ENCODE peak calls at places on chromosome 11, in nine cellular contexts. M is Calu3; G is stimulated activated CD8-positive, alpha-beta memory T cell treated with anti-CD3 and anti-CD28 coated beads, Interleukin-15, amount 100 ng/mL, for 4 hours; V is heart right ventricle; C is NCI-H1092 treated with DMSO at 0.1 percent for 48 hours; L is choroid plexus epithelial cell; J is thoracic aorta; R is GDM1; D is T-helper 2 cell. H is an unnamed sample.

GRCh38 chr11:17063171-17064002 is 14.1 kb downstream of the RPS13 start:
- DNase-seq in V (peak), L (peak), C (peak), G (no peak), M (peak), D (peak), R (peak), J (no peak), H (peak)

GRCh38 chr11:61575886-61576516 is 4.9 kb downstream of the SYT7 start:
- DNase-seq in J (no peak), C (no peak), D (no peak), L (no peak), M (no peak), V (peak), R (no peak), G (no peak), H (no peak)

GRCh38 chr11:62545437-62546243 is 966 bp downstream of the AHNAK start:
- DNase-seq in V (peak), D (peak), L (peak), G (peak), R (peak), C (no peak), J (peak), M (peak), H (peak)

GRCh38 chr11:65621460-65621859 is 5.9 kb downstream of the PCNX3 start:
- DNase-seq in V (no peak), J (no peak), R (no peak), D (no peak), M (no peak), G (no peak), L (no peak), C (no peak), H (no peak)

GRCh38 chr11:114442559-114442958 is 3.3 kb downstream of the REXO2 start:
- DNase-seq in D (no peak), C (no peak), R (no peak), V (no peak), M (no peak), J (no peak), L (no peak), G (no peak), H (no peak)

GRCh38 chr11:109034341-109034696 is 369.4 kb downstream of the DDX10 start:
- DNase-seq in V (no peak), C (no peak), R (no peak), M (no peak), J (no peak), L (peak), D (no peak), G (no peak), H (no peak)

GRCh38 chr11:33892906-33893594 is 1.2 kb upstream of the LMO2 start:
- DNase-seq in M (no peak), L (no peak), V (no peak), G (no peak), C (no peak), R (no peak), D (no peak), J (no peak), H (no peak)

GRCh38 chr11:35321532-35322320 is 97.6 kb downstream of the SLC1A2 start:
- DNase-seq in R (no peak), G (no peak), C (peak), J (no peak), L (no peak), M (no peak), V (peak), D (no peak), H (no peak)

GRCh38 chr11:2885017-2885675 is 429 bp downstream of the CDKN1C start:
- DNase-seq in J (no peak), C (peak), V (peak), D (peak), R (peak), M (peak), G (no peak), L (peak), H (peak)

GRCh38 chr11:2417856-2418705 is 17.5 kb downstream of the TSSC4 start:
- DNase-seq in L (no peak), G (no peak), R (no peak), M (no peak), J (no peak), C (no peak), V (no peak), D (no peak), H (no peak)

GRCh38 chr11:124930799-124931198 is 5.0 kb downstream of the HEPACAM start:
- DNase-seq in R (no peak), L (no peak), G (no peak), J (no peak), M (no peak), V (no peak), D (peak), C (no peak), H (no peak)

GRCh38 chr11:61152816-61153592 is 8.2 kb downstream of the VPS37C start:
- DNase-seq in G (no peak), M (peak), R (no peak), D (no peak), J (no peak), C (no peak), L (peak), V (no peak), H (no peak)

GRCh38 chr11:75873417-75874148 is 58.6 kb downstream of the UVRAG start:
- DNase-seq in M (no peak), J (no peak), R (peak), G (no peak), C (no peak), D (peak), V (no peak), L (no peak), H (no peak)

GRCh38 chr11:78427615-78428272 is 10.1 kb upstream of the GAB2 start:
- DNase-seq in R (no peak), V (no peak), L (no peak), M (no peak), D (no peak), J (no peak), G (no peak), C (no peak), H (no peak)

GRCh38 chr11:16347928-16348685 is 8.2 kb downstream of the SOX6 start:
- DNase-seq in R (no peak), J (no peak), C (peak), L (no peak), G (no peak), M (no peak), D (no peak), V (peak), H (no peak)

GRCh38 chr11:36104660-36104992 is 160.8 kb downstream of the LDLRAD3 start:
- DNase-seq in G (no peak), V (no peak), D (no peak), L (no peak), J (no peak), C (no peak), R (no peak), M (no peak), H (no peak)

GRCh38 chr11:17780668-17781067 is 46.1 kb downstream of the KCNC1 start:
- DNase-seq in M (no peak), V (no peak), L (no peak), G (no peak), C (no peak), R (no peak), D (no peak), J (no peak), H (no peak)

GRCh38 chr11:122022646-122023045 is 93.4 kb downstream of the BLID start:
- DNase-seq in V (no peak), J (no peak), R (no peak), C (no peak), L (no peak), D (no peak), M (no peak), G (no peak), H (no peak)

GRCh38 chr11:40716344-40717178 is 742.9 kb downstream of the LRRC4C start:
- DNase-seq in M (no peak), D (no peak), C (no peak), G (no peak), R (no peak), L (no peak), V (no peak), J (no peak), H (no peak)

GRCh38 chr11:44383246-44383645 is 73.3 kb upstream of the ALX4 start:
- DNase-seq in C (no peak), V (no peak), D (no peak), M (no peak), L (no peak), J (no peak), R (no peak), G (no peak), H (no peak)

GRCh38 chr11:10658621-10659338 is 34.8 kb downstream of the IRAG1 start:
- DNase-seq in R (no peak), C (no peak), G (no peak), D (no peak), M (no peak), J (no peak), L (peak), V (no peak), H (no peak)

GRCh38 chr11:61510178-61510979 is 1.8 kb downstream of the LRRC10B start:
- DNase-seq in J (no peak), G (no peak), V (no peak), M (no peak), D (no peak), R (no peak), L (no peak), C (no peak), H (peak)

GRCh38 chr11:70732493-70733206 is 334.3 kb downstream of the CTTN start:
- DNase-seq in D (no peak), R (no peak), V (no peak), L (no peak), G (no peak), M (no peak), J (no peak), C (no peak), H (no peak)

GRCh38 chr11:109697140-109697843 is 275.3 kb downstream of the C11orf87 start:
- DNase-seq in R (peak), L (peak), J (no peak), G (no peak), D (peak), V (no peak), M (no peak), C (peak), H (no peak)

GRCh38 chr11:65262775-65263174 is 1.0 kb downstream of the POLA2 start:
- DNase-seq in G (no peak), L (no peak), M (no peak), C (no peak), R (no peak), J (no peak), V (no peak), D (peak), H (no peak)

GRCh38 chr11:44309483-44310197 is at the start of gene ALX4:
- DNase-seq in V (peak), C (peak), R (no peak), G (no peak), D (peak), L (no peak), M (no peak), J (no peak), H (peak)

GRCh38 chr11:57874981-57875380 is 113.4 kb downstream of the CTNND1 start:
- DNase-seq in M (no peak), G (no peak), C (no peak), V (no peak), R (no peak), L (no peak), J (no peak), D (no peak), H (no peak)

GRCh38 chr11:76666830-76667229 is 3.7 kb downstream of the LRRC32 start:
- DNase-seq in C (no peak), R (no peak), V (no peak), D (no peak), J (no peak), G (no peak), M (no peak), L (no peak), H (no peak)

GRCh38 chr11:33310720-33311500 is 53.7 kb downstream of the HIPK3 start:
- DNase-seq in R (no peak), G (no peak), M (no peak), V (no peak), L (peak), J (no peak), C (no peak), D (no peak), H (no peak)

GRCh38 chr11:16812274-16812673 is 73.8 kb downstream of the C11orf58 start:
- DNase-seq in R (no peak), J (no peak), G (no peak), V (no peak), L (peak), D (no peak), M (no peak), C (no peak), H (no peak)

GRCh38 chr11:45927332-45927683 is 4.9 kb downstream of the LARGE2 start:
- DNase-seq in J (no peak), V (no peak), D (peak), C (no peak), G (no peak), M (no peak), R (no peak), L (no peak), H (no peak)

GRCh38 chr11:67668191-67668551 is 6.3 kb downstream of the ALDH3B2 start:
- DNase-seq in L (no peak), R (no peak), V (no peak), J (no peak), D (no peak), C (no peak), M (no peak), G (no peak), H (no peak)

GRCh38 chr11:114307524-114308203 is 11.5 kb downstream of the NNMT start:
- DNase-seq in J (no peak), D (no peak), L (peak), M (peak), C (no peak), V (peak), R (no peak), G (no peak), H (peak)

GRCh38 chr11:44858796-44859527 is 91.7 kb downstream of the TP53I11 start:
- DNase-seq in L (no peak), D (no peak), C (no peak), G (no peak), J (no peak), M (no peak), R (no peak), V (no peak), H (peak)

GRCh38 chr11:27216268-27217149 is 146.5 kb downstream of the CCDC34 start:
- DNase-seq in G (no peak), J (no peak), V (peak), L (peak), D (no peak), C (peak), M (no peak), R (no peak), H (peak)

H was measured in right cardiac atrium.